ENCODE peak calls at places on chromosomes 2 and 18, in eight cellular contexts. R is NB4, W is IMR-90, N is K562, K is transverse colon, F is spleen, Z is thyroid gland, X is stomach. P is an unnamed sample.

GRCh38 chr2:52881606-52882005 is 886.0 kb upstream of the CHAC2 start:
- DNase-seq in R (no peak), W (peak), N (no peak), K (no peak), F (no peak), Z (no peak), X (no peak), P (no peak)

GRCh38 chr2:171320208-171320621 is 113.6 kb downstream of the METTL8 start:
- DNase-seq in R (no peak), W (no peak), N (no peak), K (no peak), F (no peak), Z (no peak), X (no peak), P (no peak)

GRCh38 chr2:25115902-25116301 is 52.5 kb downstream of the POMC start:
- DNase-seq in R (peak), W (peak), N (no peak), K (no peak), F (no peak), Z (no peak), X (no peak), P (no peak)

GRCh38 chr2:25586726-25587144 is 86.6 kb downstream of the DTNB start:
- DNase-seq in R (no peak), W (peak), N (no peak), K (no peak), F (no peak), Z (no peak), X (no peak), P (no peak)

GRCh38 chr2:8588831-8589191 is 93.0 kb upstream of the ID2 start:
- DNase-seq in R (no peak), W (no peak), N (no peak), K (no peak), F (peak), Z (no peak), X (no peak), P (no peak)

GRCh38 chr18:53153281-53153680 is 813.3 kb downstream of the DCC start:
- DNase-seq in R (peak), W (no peak), N (no peak), K (peak), F (no peak), Z (no peak), X (no peak), P (no peak)

GRCh38 chr2:44063007-44063406 is 67.2 kb upstream of the LRPPRC start:
- DNase-seq in R (no peak), W (no peak), N (no peak), K (no peak), F (no peak), Z (no peak), X (no peak), P (no peak)

GRCh38 chr2:54122939-54123338 is 7.5 kb downstream of the ACYP2 start:
- DNase-seq in R (no peak), W (peak), N (no peak), K (no peak), F (no peak), Z (no peak), X (no peak), P (no peak)

GRCh38 chr18:53984021-53984420 is 240.4 kb downstream of the MBD2 start:
- DNase-seq in R (no peak), W (no peak), N (no peak), K (no peak), F (no peak), Z (no peak), X (no peak), P (no peak)

GRCh38 chr2:42102606-42103450 is 55.0 kb downstream of the PKDCC start:
- DNase-seq in R (no peak), W (no peak), N (no peak), K (peak), F (peak), Z (peak), X (peak), P (peak)

GRCh38 chr2:116833052-116833451 is 981.4 kb upstream of the DDX18 start:
- DNase-seq in R (no peak), W (no peak), N (no peak), K (no peak), F (no peak), Z (no peak), X (no peak), P (no peak)

GRCh38 chr2:226873051-226873620 is 37.3 kb downstream of the RHBDD1 start:
- DNase-seq in R (peak), W (peak), N (no peak), K (no peak), F (no peak), Z (no peak), X (no peak), P (no peak)

GRCh38 chr2:176804392-176804791 is 408.2 kb upstream of the HNRNPA3 start:
- DNase-seq in R (no peak), W (no peak), N (no peak), K (no peak), F (no peak), Z (no peak), X (no peak), P (no peak)

GRCh38 chr2:128278979-128279378 is 39.7 kb downstream of the HS6ST1 start:
- DNase-seq in R (no peak), W (no peak), N (no peak), K (peak), F (peak), Z (peak), X (no peak), P (no peak)

GRCh38 chr18:79697178-79697577 is 17.6 kb downstream of the CTDP1 start:
- DNase-seq in R (no peak), W (no peak), N (no peak), K (no peak), F (no peak), Z (no peak), X (no peak), P (no peak)

GRCh38 chr2:109347626-109348025 is 218.6 kb downstream of the SH3RF3 start:
- DNase-seq in R (no peak), W (no peak), N (no peak), K (no peak), F (no peak), Z (no peak), X (no peak), P (no peak)

GRCh38 chr2:55384786-55385185 is 34.9 kb downstream of the CCDC88A start:
- DNase-seq in R (no peak), W (no peak), N (no peak), K (no peak), F (no peak), Z (no peak), X (no peak), P (no peak)

GRCh38 chr18:21598726-21599584 is 1.5 kb downstream of the ESCO1 start:
- DNase-seq in R (peak), W (no peak), N (no peak), K (peak), F (peak), Z (no peak), X (no peak), P (no peak)

GRCh38 chr18:77495982-77496690 is 246.5 kb downstream of the GALR1 start:
- DNase-seq in R (peak), W (no peak), N (no peak), K (no peak), F (no peak), Z (no peak), X (no peak), P (no peak)

GRCh38 chr18:37385846-37386435 is 179.7 kb downstream of the CELF4 start:
- DNase-seq in R (peak), W (peak), N (peak), K (no peak), F (no peak), Z (no peak), X (no peak), P (no peak)

GRCh38 chr2:18516112-18516511 is 44.3 kb downstream of the RDH14 start:
- DNase-seq in R (no peak), W (peak), N (no peak), K (no peak), F (no peak), Z (no peak), X (no peak), P (no peak)

GRCh38 chr2:174106736-174107135 is 141.6 kb upstream of the SP3 start:
- DNase-seq in R (no peak), W (no peak), N (no peak), K (no peak), F (no peak), Z (no peak), X (no peak), P (no peak)

GRCh38 chr2:86225581-86225980 is 26.3 kb downstream of the MRPL35 start:
- DNase-seq in R (peak), W (no peak), N (no peak), K (peak), F (peak), Z (peak), X (no peak), P (peak)

GRCh38 chr18:10797882-10798281 is 272.1 kb downstream of the NAPG start:
- DNase-seq in R (no peak), W (no peak), N (no peak), K (no peak), F (no peak), Z (no peak), X (no peak), P (no peak)

GRCh38 chr2:232882085-232882484 is 12.0 kb downstream of the SNORC start:
- DNase-seq in R (no peak), W (no peak), N (no peak), K (no peak), F (peak), Z (no peak), X (no peak), P (no peak)

GRCh38 chr2:32652555-32653209 is 24.8 kb downstream of the TTC27 start:
- DNase-seq in R (no peak), W (peak), N (no peak), K (no peak), F (no peak), Z (no peak), X (no peak), P (no peak)

GRCh38 chr18:36580874-36581750 is 247.7 kb downstream of the TPGS2 start:
- DNase-seq in R (no peak), W (peak), N (no peak), K (no peak), F (no peak), Z (no peak), X (no peak), P (no peak)

GRCh38 chr2:3636586-3637310 is 21.3 kb upstream of the ALLC start:
- DNase-seq in R (no peak), W (no peak), N (no peak), K (no peak), F (peak), Z (no peak), X (peak), P (peak)

GRCh38 chr2:67322361-67323001 is 74.7 kb upstream of the ETAA1 start:
- DNase-seq in R (peak), W (peak), N (no peak), K (peak), F (no peak), Z (peak), X (no peak), P (peak)

GRCh38 chr18:74342416-74343043 is 26.9 kb downstream of the C18orf63 start:
- DNase-seq in R (peak), W (peak), N (peak), K (peak), F (no peak), Z (no peak), X (peak), P (no peak)

GRCh38 chr2:235594041-235594440 is 100.2 kb downstream of the AGAP1 start:
- DNase-seq in R (peak), W (peak), N (peak), K (no peak), F (no peak), Z (no peak), X (no peak), P (no peak)

GRCh38 chr2:119638891-119639539 is 40.0 kb upstream of the TMEM177 start:
- DNase-seq in R (no peak), W (no peak), N (no peak), K (no peak), F (no peak), Z (no peak), X (no peak), P (no peak)

GRCh38 chr2:145158051-145158586 is 638.2 kb upstream of the ZEB2 start:
- DNase-seq in R (peak), W (peak), N (no peak), K (peak), F (no peak), Z (peak), X (peak), P (peak)

GRCh38 chr2:191230174-191230573 is 15.0 kb upstream of the MYO1B start:
- DNase-seq in R (no peak), W (peak), N (no peak), K (no peak), F (no peak), Z (no peak), X (no peak), P (no peak)

GRCh38 chr2:172358784-172359556 is 68.4 kb upstream of the ITGA6 start:
- DNase-seq in R (no peak), W (no peak), N (no peak), K (no peak), F (no peak), Z (peak), X (no peak), P (peak)

GRCh38 chr18:67385455-67385854 is 131.1 kb downstream of the DSEL start:
- DNase-seq in R (no peak), W (peak), N (no peak), K (no peak), F (no peak), Z (no peak), X (no peak), P (no peak)

GRCh38 chr2:221100467-221101089 is 471.5 kb downstream of the EPHA4 start:
- DNase-seq in R (no peak), W (no peak), N (no peak), K (no peak), F (no peak), Z (no peak), X (no peak), P (no peak)
- TF ChIP-seq CTCF in R (peak), W (peak), N (no peak), K (no peak), F (no peak), Z (no peak), X (no peak), P (no peak)

GRCh38 chr2:131041402-131042160 is 51.7 kb downstream of the FAM168B start:
- DNase-seq in R (peak), W (no peak), N (no peak), K (no peak), F (no peak), Z (no peak), X (no peak), P (no peak)
- H3K4me3 ChIP-seq in R (no peak), W (no peak), N (no peak), K (no peak), F (no peak), Z (no peak), X (no peak), P (no peak)

GRCh38 chr18:47175895-47176575 is at the start of gene IER3IP1:
- DNase-seq in R (peak), W (peak), N (peak), K (peak), F (peak), Z (peak), X (peak), P (peak)
- TF ChIP-seq POLR2A in R (peak), W (peak), N (peak), K (peak), F (no peak), Z (peak), X (no peak), P (peak)

GRCh38 chr2:47313141-47313691 is 89.7 kb upstream of the MSH2 start:
- DNase-seq in R (no peak), W (no peak), N (peak), K (peak), F (peak), Z (no peak), X (peak), P (no peak)
- TF ChIP-seq CTCF in R (no peak), W (no peak), N (peak), K (no peak), F (no peak), Z (no peak), X (no peak), P (no peak)